ENCODE peak calls at places on chromosomes 16 and 17, in four cellular contexts. One of them, this sample, is unnamed.

GRCh38 chr16:89201467-89202377 is 1.4 kb upstream of the SLC22A31 start:
- DNase-seq in breast epithelium: peak
- DNase-seq in thoracic aorta: no peak
- DNase-seq in dorsolateral prefrontal cortex: no peak
- DNase-seq in this sample: peak

GRCh38 chr16:15652293-15653001 is 2.4 kb downstream of the NDE1 start:
- DNase-seq in breast epithelium: no peak
- DNase-seq in thoracic aorta: no peak
- DNase-seq in dorsolateral prefrontal cortex: no peak
- DNase-seq in this sample: no peak

GRCh38 chr17:77212081-77212832 is 71.5 kb downstream of the SEC14L1 start:
- DNase-seq in breast epithelium: no peak
- DNase-seq in thoracic aorta: no peak
- DNase-seq in dorsolateral prefrontal cortex: no peak
- DNase-seq in this sample: no peak

GRCh38 chr17:80328620-80329380 is 68.1 kb downstream of the RNF213 start:
- DNase-seq in breast epithelium: no peak
- DNase-seq in thoracic aorta: no peak
- DNase-seq in dorsolateral prefrontal cortex: no peak
- DNase-seq in this sample: no peak

GRCh38 chr16:70745536-70746025 is 55.4 kb downstream of the VAC14 start:
- DNase-seq in breast epithelium: no peak
- DNase-seq in thoracic aorta: no peak
- DNase-seq in dorsolateral prefrontal cortex: no peak
- DNase-seq in this sample: no peak

GRCh38 chr16:26816885-26817571 is 249.7 kb upstream of the C16orf82 start:
- DNase-seq in breast epithelium: no peak
- DNase-seq in thoracic aorta: no peak
- DNase-seq in dorsolateral prefrontal cortex: no peak
- DNase-seq in this sample: no peak

GRCh38 chr16:56990407-56991286 is 1.3 kb downstream of the NLRC5 start:
- DNase-seq in breast epithelium: no peak
- DNase-seq in thoracic aorta: no peak
- DNase-seq in dorsolateral prefrontal cortex: no peak
- DNase-seq in this sample: no peak

GRCh38 chr16:74320707-74321106 is 24.1 kb downstream of the PSMD7 start:
- DNase-seq in breast epithelium: no peak
- DNase-seq in thoracic aorta: no peak
- DNase-seq in dorsolateral prefrontal cortex: no peak
- DNase-seq in this sample: peak

DNA sequence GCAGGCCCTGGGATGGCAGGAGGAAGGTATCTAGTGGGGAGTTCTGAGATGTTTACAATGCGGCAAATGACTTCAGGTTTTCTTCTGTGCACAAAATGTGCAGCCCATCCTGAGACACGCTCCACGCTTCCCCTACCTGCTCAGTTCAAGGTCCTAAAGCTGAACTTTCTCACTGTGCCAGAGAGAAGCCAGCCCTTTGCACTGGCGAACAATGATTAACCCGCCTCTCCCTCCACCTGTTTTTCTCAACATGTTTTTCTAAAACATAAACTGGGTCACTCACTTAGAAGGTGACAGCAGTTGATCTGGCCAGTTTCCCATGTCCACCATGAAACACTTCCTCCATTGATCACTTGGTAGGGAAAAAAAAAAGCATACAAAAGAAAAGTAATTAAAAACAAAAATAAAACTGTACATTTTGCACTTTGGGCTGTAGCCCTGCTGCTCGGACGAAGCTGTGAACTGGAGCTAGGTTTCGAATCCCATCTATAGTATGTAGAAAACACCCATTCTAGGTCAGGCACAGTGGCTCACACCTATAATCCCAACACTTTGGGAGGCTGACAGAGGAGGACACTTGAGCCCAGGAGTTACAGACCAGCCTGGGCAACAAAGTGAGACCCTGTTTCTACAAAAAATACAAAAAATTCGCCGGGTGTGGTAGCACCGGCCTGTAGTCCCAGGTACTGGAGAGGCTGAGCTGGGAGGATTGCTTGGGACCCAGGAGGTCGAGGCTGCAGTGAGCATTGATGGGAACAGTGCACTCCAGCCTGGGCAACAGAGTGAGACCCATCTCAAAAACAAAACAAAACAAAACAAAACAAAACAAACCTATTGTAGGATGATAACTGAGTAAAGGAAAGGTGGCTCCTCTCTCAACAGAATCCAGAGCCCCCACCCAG is 6.1 kb upstream of the G6PC1 start:
- DNase-seq in breast epithelium: no peak
- DNase-seq in thoracic aorta: no peak
- DNase-seq in dorsolateral prefrontal cortex: no peak
- DNase-seq in this sample: no peak
- H3K27ac ChIP-seq in breast epithelium: no peak
- H3K27ac ChIP-seq in thoracic aorta: peak
- H3K27ac ChIP-seq in dorsolateral prefrontal cortex: no peak
- H3K27ac ChIP-seq in this sample: no peak

GRCh38 chr16:80174416-80174815 is 366.4 kb upstream of the DYNLRB2 start:
- DNase-seq in breast epithelium: no peak
- DNase-seq in thoracic aorta: no peak
- DNase-seq in dorsolateral prefrontal cortex: no peak
- DNase-seq in this sample: no peak
- H3K27ac ChIP-seq in breast epithelium: no peak
- H3K27ac ChIP-seq in thoracic aorta: no peak
- H3K27ac ChIP-seq in dorsolateral prefrontal cortex: no peak
- H3K27ac ChIP-seq in this sample: no peak

GRCh38 chr16:63192969-63193368 is 1156.7 kb upstream of the CDH8 start:
- DNase-seq in breast epithelium: no peak
- DNase-seq in thoracic aorta: no peak
- DNase-seq in dorsolateral prefrontal cortex: no peak
- DNase-seq in this sample: no peak
- H3K27ac ChIP-seq in breast epithelium: no peak
- H3K27ac ChIP-seq in thoracic aorta: no peak
- H3K27ac ChIP-seq in dorsolateral prefrontal cortex: no peak
- H3K27ac ChIP-seq in this sample: no peak

GRCh38 chr17:7294614-7295153 is at the start of gene YBX2:
- DNase-seq in breast epithelium: peak
- DNase-seq in thoracic aorta: no peak
- DNase-seq in dorsolateral prefrontal cortex: no peak
- DNase-seq in this sample: no peak
- H3K27ac ChIP-seq in breast epithelium: peak
- H3K27ac ChIP-seq in thoracic aorta: no peak
- H3K27ac ChIP-seq in dorsolateral prefrontal cortex: no peak
- H3K27ac ChIP-seq in this sample: no peak

GRCh38 chr16:23801387-23801786 is 34.4 kb upstream of the PRKCB start:
- DNase-seq in breast epithelium: peak
- DNase-seq in thoracic aorta: peak
- DNase-seq in dorsolateral prefrontal cortex: peak
- DNase-seq in this sample: peak
- H3K27ac ChIP-seq in breast epithelium: no peak
- H3K27ac ChIP-seq in thoracic aorta: no peak
- H3K27ac ChIP-seq in dorsolateral prefrontal cortex: no peak
- H3K27ac ChIP-seq in this sample: no peak

DNA sequence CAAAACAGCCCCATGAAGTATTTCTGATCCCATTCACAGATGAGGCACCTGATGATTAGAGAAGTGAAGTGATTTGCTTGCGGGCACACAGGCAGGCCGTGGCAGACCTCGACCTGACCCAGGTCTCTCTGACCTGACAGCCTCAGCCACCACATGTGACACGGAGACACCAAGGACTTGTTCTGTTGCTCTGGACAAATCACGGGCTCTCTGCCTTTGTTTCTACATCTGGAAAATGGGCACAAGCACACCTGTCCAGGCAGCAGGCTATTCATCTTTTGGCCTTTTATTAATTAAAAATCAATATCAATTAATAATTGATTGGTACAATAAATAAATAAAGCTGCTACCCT is 3.4 kb downstream of the MAP3K14 start:
- DNase-seq in breast epithelium: no peak
- DNase-seq in thoracic aorta: no peak
- DNase-seq in dorsolateral prefrontal cortex: no peak
- DNase-seq in this sample: no peak
- H3K27ac ChIP-seq in breast epithelium: peak
- H3K27ac ChIP-seq in thoracic aorta: peak
- H3K27ac ChIP-seq in dorsolateral prefrontal cortex: no peak
- H3K27ac ChIP-seq in this sample: no peak